ENCODE peak calls at places on chromosomes 16 and 17, in six cellular contexts. X is CD8-positive, alpha-beta T cell; S is sigmoid colon; I is heart right ventricle; T is fibroblast of the aortic adventitia; Y is tibial artery. F is an unnamed sample.

GRCh38 chr17:28807925-28808641 is 34.5 kb downstream of the FAM222B start:
- DNase-seq in I (no peak), T (peak), X (no peak), S (no peak), Y (no peak), F (peak)

GRCh38 chr17:55487727-55488436 is 23.4 kb downstream of the SMIM36 start:
- DNase-seq in X (no peak), S (no peak), Y (no peak), I (no peak), T (peak), F (peak)

GRCh38 chr17:81396722-81397313 is 1.6 kb downstream of the BAHCC1 start:
- DNase-seq in T (peak), I (peak), S (no peak), X (no peak), Y (no peak), F (peak)

GRCh38 chr17:65039349-65039988 is 17.1 kb downstream of the GNA13 start:
- DNase-seq in I (no peak), X (no peak), Y (no peak), S (no peak), T (no peak), F (no peak)

GRCh38 chr16:24643489-24643888 is 86.0 kb upstream of the TNRC6A start:
- DNase-seq in T (no peak), X (no peak), S (no peak), Y (no peak), I (no peak), F (no peak)

GRCh38 chr17:1060991-1061390 is 64.1 kb downstream of the TIMM22 start:
- DNase-seq in S (peak), X (no peak), I (no peak), Y (peak), T (peak), F (peak)

GRCh38 chr17:29136998-29137730 is 43.0 kb downstream of the MYO18A start:
- DNase-seq in T (peak), I (no peak), X (no peak), S (no peak), Y (no peak), F (no peak)

GRCh38 chr16:12057276-12057675 is 80.7 kb downstream of the SNX29 start:
- DNase-seq in S (peak), T (peak), Y (no peak), I (no peak), X (no peak), F (peak)

GRCh38 chr17:63222655-63223054 is 223.5 kb downstream of the CYB561 start:
- DNase-seq in S (no peak), T (peak), I (no peak), Y (no peak), X (no peak), F (peak)

GRCh38 chr17:1312261-1312870 is 32.9 kb downstream of the TRARG1 start:
- DNase-seq in I (no peak), T (no peak), S (no peak), X (no peak), Y (no peak), F (peak)

GRCh38 chr17:65750678-65751077 is 189.2 kb upstream of the AXIN2 start:
- DNase-seq in X (peak), S (peak), I (peak), Y (no peak), T (peak), F (peak)

GRCh38 chr17:58332720-58333395 is 4.3 kb upstream of the TSPOAP1 start:
- DNase-seq in S (no peak), I (no peak), Y (no peak), X (no peak), T (no peak), F (no peak)

GRCh38 chr16:4435668-4436067 is 10.0 kb downstream of the DNAJA3 start:
- DNase-seq in S (no peak), T (peak), X (no peak), Y (no peak), I (no peak), F (peak)

GRCh38 chr17:62778990-62779681 is 29.0 kb downstream of the MARCHF10 start:
- DNase-seq in T (peak), X (no peak), S (no peak), Y (no peak), I (no peak), F (peak)

GRCh38 chr17:66889480-66890230 is 54.7 kb downstream of the CACNG5 start:
- DNase-seq in I (no peak), Y (no peak), T (no peak), X (no peak), S (no peak), F (no peak)

GRCh38 chr17:34781071-34781470 is 180.2 kb downstream of the CCT6B start:
- DNase-seq in S (no peak), I (no peak), Y (no peak), X (no peak), T (no peak), F (no peak)

GRCh38 chr16:82653550-82654511 is 27.1 kb downstream of the CDH13 start:
- DNase-seq in Y (no peak), T (peak), S (peak), X (peak), I (no peak), F (peak)

GRCh38 chr17:47810200-47810821 is 11.3 kb downstream of the OSBPL7 start:
- DNase-seq in T (peak), S (peak), Y (peak), I (no peak), X (no peak), F (peak)

GRCh38 chr16:11675561-11676511 is 7.6 kb downstream of the SNN start:
- DNase-seq in I (peak), T (no peak), X (no peak), S (peak), Y (peak), F (no peak)

GRCh38 chr17:20009302-20010098 is at the start of gene SPECC1:
- DNase-seq in I (peak), S (peak), Y (peak), T (peak), X (peak), F (peak)

GRCh38 chr16:24696699-24697098 is 32.8 kb upstream of the TNRC6A start:
- DNase-seq in Y (no peak), X (no peak), T (no peak), S (no peak), I (no peak), F (no peak)

GRCh38 chr16:4056161-4057105 is 59.8 kb downstream of the ADCY9 start:
- DNase-seq in I (no peak), S (peak), X (no peak), Y (no peak), T (no peak), F (no peak)

GRCh38 chr16:85615852-85616607 is 2.9 kb downstream of the GSE1 start:
- DNase-seq in Y (peak), I (peak), X (peak), S (peak), T (peak), F (peak)
- H3K4me3 ChIP-seq in Y (no peak), I (peak), X (peak), S (no peak), T (no peak), F (no peak)

GRCh38 chr17:45719335-45720071 is 64.6 kb upstream of the CRHR1 start:
- DNase-seq in Y (no peak), T (peak), X (no peak), I (no peak), S (no peak), F (peak)
- TF ChIP-seq CTCF in Y (peak), T (peak), X (no peak), I (peak), S (no peak), F (peak)

GRCh38 chr17:37742762-37743611 is 1.9 kb downstream of the HNF1B start:
- DNase-seq in I (no peak), S (no peak), Y (no peak), X (no peak), T (no peak), F (no peak)

GRCh38 chr17:37743875-37744632 is 805 bp downstream of the HNF1B start:
- DNase-seq in T (no peak), I (no peak), X (no peak), S (no peak), Y (no peak), F (no peak)

GRCh38 chr17:37742114-37742761 is 2.6 kb downstream of the HNF1B start:
- DNase-seq in I (no peak), Y (no peak), X (no peak), T (peak), S (no peak), F (no peak)

GRCh38 chr17:37744633-37744927 is 279 bp downstream of the HNF1B start:
- DNase-seq in Y (no peak), I (no peak), S (no peak), T (no peak), X (no peak), F (no peak)

GRCh38 chr17:37743612-37743874 is 1.3 kb downstream of the HNF1B start:
- DNase-seq in S (no peak), I (no peak), Y (no peak), T (no peak), X (no peak), F (no peak)
- H3K4me3 ChIP-seq in S (peak), I (peak), Y (peak), T (no peak), X (peak), F (no peak)

DNA sequence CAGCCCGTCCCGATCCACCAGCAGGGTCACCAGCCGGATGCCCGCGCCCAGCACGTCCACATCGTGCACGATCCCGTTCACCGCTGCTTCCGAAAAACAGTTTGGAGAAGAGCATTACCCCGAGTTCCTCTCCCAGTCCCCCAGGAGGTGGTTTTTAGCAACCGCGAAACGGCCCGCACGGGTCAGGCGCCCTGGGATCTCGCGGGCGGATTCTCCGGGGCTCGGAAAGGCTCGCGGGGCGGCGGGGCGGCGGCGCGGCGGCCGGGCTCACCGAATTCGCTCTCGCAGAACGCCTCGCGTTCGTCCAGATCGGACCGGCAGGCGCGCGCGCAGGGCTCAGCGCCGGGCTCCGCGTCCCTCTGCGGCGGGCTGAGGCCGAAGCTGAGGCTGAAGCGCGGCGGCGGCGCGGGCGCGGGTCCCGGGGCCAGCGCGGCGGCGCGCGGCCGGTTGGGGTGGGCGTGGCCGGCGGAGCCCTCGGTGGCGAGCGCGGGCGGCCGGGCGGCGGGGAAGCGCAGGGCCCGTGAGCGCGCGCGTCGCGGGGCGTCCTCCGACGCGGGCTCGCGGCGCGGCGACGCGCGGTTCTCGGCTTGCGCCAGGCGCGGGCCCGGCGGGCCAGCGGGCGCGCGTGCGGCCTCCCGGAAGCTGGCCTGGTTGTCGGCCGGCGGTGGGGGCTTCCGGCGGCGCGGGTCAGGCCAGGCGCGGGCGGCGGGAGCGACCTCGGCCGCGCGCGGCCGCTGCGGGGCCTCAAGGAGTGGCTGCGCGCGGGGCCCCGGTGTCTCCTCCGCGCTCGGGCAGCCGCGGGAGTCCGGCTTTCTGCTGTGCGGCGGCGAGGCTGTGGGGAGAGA is 2.9 kb downstream of the C17orf58 start:
- DNase-seq in X (peak), I (peak), T (peak), S (peak), Y (peak), F (peak)
- TF ChIP-seq CTCF in X (no peak), I (peak), T (no peak), S (peak), Y (peak), F (no peak)

DNA sequence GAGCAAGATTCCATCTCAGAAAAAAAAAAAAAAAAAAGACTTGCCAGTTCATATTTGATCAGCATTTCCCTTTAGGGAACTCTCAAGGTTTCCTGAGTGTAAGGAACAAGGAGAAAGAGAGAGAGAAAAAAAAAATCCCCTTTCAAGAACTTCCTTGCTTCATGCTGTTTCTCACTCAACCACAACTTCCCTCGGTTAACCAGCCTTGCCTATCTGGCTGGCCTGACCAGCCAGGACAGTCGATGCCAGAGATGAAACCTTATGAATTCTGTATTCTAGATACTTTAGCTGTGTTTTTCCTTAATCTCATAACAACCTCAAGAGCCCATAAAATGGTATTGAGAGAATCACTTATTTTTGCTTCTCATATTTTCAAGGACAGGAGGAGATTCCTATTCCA is 2.6 kb upstream of the N4BP1 start:
- DNase-seq in I (no peak), T (no peak), Y (no peak), S (no peak), X (no peak), F (no peak)
- H3K4me3 ChIP-seq in I (no peak), T (no peak), Y (no peak), S (no peak), X (peak), F (no peak)

DNA sequence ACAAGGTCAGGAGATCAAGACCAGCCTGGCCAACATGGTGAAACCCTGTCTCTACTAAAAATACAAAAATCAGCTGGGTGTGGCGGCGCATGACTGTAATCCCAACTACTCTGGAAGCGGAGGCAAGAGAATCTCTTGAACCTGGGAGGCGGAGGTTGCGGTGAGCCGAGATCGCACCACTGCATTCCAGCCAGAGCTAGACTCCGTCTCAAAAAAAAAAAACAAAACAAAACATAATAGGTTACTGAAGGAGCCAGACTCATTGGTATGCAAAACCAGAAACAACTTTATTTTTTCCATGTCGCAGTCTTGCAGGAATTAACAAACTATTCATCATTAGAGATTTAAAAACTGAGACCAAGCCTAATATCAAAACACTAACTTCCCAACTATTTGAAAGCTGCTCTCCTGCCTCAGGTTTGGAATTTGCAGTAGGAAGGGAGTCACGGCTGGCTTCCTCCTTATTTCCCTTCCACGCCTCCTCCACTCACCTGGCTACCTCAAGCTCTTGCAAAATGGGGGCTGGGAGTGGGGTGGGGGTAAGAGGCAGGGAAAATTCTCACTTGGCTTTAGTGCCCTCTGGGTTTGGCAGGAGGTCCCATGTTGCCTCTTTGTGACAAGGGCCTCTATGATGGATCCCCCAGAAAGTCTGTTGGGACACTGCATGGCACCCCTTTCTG is 34.0 kb upstream of the MYH10 start:
- DNase-seq in X (no peak), Y (no peak), T (no peak), I (no peak), S (no peak), F (no peak)
- TF ChIP-seq CTCF in X (no peak), Y (no peak), T (no peak), I (no peak), S (no peak), F (no peak)

DNA sequence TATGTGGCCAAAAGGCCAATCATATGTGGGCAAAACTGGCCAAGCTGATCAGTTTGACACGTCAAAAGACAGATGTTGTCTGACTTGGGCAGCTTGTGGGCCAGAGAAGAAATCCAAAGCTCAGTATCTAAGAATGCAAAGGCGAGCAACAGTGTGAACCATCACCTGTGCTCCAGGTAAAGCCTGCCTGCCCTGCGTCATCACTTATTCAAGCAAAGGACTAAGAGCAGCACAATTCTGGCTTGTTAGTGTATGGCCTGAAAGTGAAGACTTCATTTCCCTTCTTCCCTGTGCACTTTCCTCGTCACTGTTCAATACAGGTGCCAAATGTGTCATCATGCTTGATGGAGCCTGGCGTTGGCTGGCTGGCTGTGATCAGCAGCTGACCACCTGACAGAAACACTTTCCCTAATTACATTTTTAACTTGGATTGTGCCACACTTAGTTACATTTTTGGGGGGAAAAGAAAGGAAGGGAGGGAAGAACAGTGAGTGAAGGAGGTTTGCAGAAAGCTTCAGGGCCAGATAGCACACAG is 4.7 kb downstream of the FAM20A start:
- DNase-seq in S (no peak), I (no peak), X (no peak), Y (no peak), T (no peak), F (no peak)
- H3K4me3 ChIP-seq in S (no peak), I (no peak), X (no peak), Y (no peak), T (no peak), F (no peak)

DNA sequence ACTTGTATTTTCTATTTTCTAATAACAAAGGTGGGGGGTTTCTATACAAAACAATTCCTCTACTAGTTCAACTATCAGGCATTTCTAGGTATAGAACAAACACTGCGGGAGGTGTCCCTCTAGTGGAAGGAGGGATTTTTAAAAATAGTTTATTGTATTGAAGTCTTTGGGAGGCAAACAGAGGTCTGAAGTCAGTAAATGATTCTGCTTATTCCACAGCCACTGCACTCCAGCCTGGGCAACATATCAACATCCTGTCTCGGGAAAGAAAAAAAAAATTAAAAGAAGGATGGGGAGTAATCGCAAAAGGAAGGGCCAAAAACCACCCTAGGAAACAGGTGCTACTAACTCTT is 648 bp upstream of the ERCC4 start:
- DNase-seq in T (peak), X (no peak), S (no peak), I (no peak), Y (no peak), F (peak)
- TF ChIP-seq CTCF in T (peak), X (peak), S (no peak), I (no peak), Y (no peak), F (no peak)

GRCh38 chr16:718922-719321 is 2.0 kb upstream of the ANTKMT start:
- DNase-seq in T (no peak), X (no peak), S (no peak), I (no peak), Y (no peak), F (no peak)

GRCh38 chr16:716768-717325 is 1.9 kb downstream of the METRN start:
- DNase-seq in S (no peak), X (no peak), Y (no peak), T (no peak), I (no peak), F (no peak)

GRCh38 chr16:716250-716607 is 1.3 kb downstream of the METRN start:
- DNase-seq in I (no peak), X (no peak), Y (no peak), T (peak), S (no peak), F (peak)

GRCh38 chr16:718389-718788 is 2.6 kb upstream of the ANTKMT start:
- DNase-seq in T (no peak), Y (no peak), S (no peak), X (no peak), I (no peak), F (no peak)

DNA sequence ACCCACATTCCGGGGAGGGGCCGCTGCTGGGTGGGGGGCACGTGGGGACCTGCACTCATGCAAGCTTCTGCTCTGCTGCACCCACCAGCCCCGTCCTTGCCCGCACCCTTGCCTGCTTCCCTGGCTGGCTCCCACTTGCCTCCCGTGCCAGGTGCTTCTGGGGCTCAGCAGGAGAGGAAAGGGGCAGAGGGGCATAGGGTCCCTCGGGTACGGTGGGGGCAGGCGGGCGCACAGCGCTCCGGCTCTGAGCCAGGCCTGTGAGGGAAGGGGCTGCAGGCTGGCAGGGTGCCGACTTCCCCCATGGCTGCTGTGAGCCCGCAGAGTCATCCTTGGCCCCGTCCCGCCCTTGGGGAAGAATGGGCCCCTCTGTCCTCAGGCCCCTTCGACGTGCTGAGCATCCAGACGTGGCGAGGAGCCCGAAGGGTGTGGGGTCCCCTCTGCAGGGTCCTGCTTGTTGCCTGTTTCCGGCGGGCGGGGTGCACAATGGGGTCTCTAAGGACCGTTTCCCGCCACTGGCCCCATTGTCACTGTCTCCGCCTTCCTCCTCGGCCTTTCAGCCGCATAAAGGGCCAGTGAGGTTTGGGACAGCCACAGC is 2.8 kb downstream of the METRN start:
- DNase-seq in X (no peak), Y (no peak), I (no peak), S (no peak), T (no peak), F (no peak)
- H3K4me3 ChIP-seq in X (no peak), Y (no peak), I (no peak), S (no peak), T (no peak), F (no peak)